ENCODE peak calls at places on chromosomes 12 and 14, in eight cellular contexts. H is A549; O is IMR-90; S is WERI-Rb-1; U is CD8-positive, alpha-beta T cell; X is nephron progenitor cell; J is MM.1S; I is fibroblast of mammary gland. C is an unnamed sample.

GRCh38 chr14:20219033-20219432 is 4.5 kb upstream of the OR11H6 start:
- DNase-seq in I (peak), H (no peak), U (no peak), O (no peak), X (no peak), J (no peak), S (no peak), C (no peak)

GRCh38 chr14:40099316-40099715 is 667.1 kb upstream of the FBXO33 start:
- DNase-seq in J (no peak), O (no peak), X (no peak), H (no peak), I (no peak), U (no peak), S (no peak), C (no peak)

GRCh38 chr14:61811882-61812346 is 49.7 kb downstream of the SNAPC1 start:
- DNase-seq in I (no peak), S (no peak), X (no peak), O (no peak), H (no peak), U (no peak), J (no peak), C (no peak)

GRCh38 chr12:48198619-48198973 is 4.5 kb downstream of the OR10AD1 start:
- DNase-seq in H (no peak), S (no peak), J (no peak), O (no peak), X (peak), I (no peak), U (no peak), C (no peak)

GRCh38 chr14:93269341-93270068 is 62.4 kb downstream of the UBR7 start:
- DNase-seq in X (no peak), H (peak), U (no peak), J (no peak), O (peak), S (no peak), I (peak), C (no peak)

GRCh38 chr14:39762576-39763401 is 330.6 kb upstream of the FBXO33 start:
- DNase-seq in X (no peak), J (peak), H (no peak), O (no peak), S (no peak), I (no peak), U (peak), C (no peak)

GRCh38 chr14:99413172-99413571 is 67.5 kb downstream of the SETD3 start:
- DNase-seq in S (no peak), U (no peak), X (no peak), I (peak), H (no peak), O (no peak), J (no peak), C (no peak)

GRCh38 chr12:8081228-8081920 is 700 bp upstream of the NECAP1 start:
- DNase-seq in I (peak), H (no peak), U (peak), X (no peak), S (no peak), J (peak), O (no peak), C (no peak)

GRCh38 chr12:131415781-131416180 is 295.1 kb upstream of the SFSWAP start:
- DNase-seq in J (no peak), S (peak), I (no peak), H (peak), X (no peak), U (no peak), O (no peak), C (no peak)

DNA sequence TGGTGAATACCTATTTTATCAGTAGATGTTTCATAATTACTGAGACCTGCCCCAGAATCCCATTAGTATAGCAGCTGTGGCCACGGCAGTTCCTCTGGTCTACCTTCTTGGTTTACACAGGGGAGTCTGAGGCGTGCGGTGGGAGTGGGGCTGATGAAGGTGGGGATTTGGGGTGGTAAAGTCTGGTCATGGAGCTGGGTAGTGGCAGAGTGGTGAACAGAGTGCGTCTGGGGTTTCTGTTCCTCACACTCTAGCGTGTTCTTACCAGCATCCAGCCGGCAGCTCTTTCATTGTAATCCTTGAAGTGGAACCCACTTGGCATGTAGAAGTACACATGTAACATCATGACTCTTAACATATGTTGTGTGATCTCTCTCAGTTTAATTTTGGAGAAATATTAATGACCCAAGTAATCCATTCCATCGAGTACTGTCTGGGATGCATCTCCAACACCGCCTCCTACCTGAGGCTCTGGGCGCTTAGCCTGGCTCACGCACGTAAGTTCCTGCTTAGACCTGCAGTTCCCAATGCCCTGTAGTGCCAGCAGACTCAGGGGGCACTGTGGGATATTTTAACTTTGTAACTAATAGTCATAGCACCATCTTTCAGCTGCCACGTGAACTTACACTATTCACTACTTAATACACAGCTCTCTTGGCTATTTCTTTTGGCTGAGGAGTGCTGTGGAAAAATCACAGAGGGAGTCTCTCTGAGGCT is 7.9 kb upstream of the DNAH10 start:
- DNase-seq in H (no peak), U (no peak), I (no peak), J (no peak), X (no peak), S (no peak), O (no peak), C (no peak)
- TF ChIP-seq CTCF in H (no peak), U (no peak), I (no peak), J (no peak), X (no peak), S (no peak), O (no peak), C (no peak)

GRCh38 chr12:121774968-121775474 is 18.5 kb downstream of the RHOF start:
- DNase-seq in I (no peak), U (no peak), J (no peak), O (no peak), S (no peak), X (no peak), H (no peak), C (no peak)

GRCh38 chr12:121773011-121773777 is 20.3 kb downstream of the RHOF start:
- DNase-seq in X (peak), J (peak), S (peak), H (peak), I (peak), O (peak), U (peak), C (peak)

GRCh38 chr12:121778567-121779421 is 14.7 kb downstream of the RHOF start:
- DNase-seq in U (no peak), H (no peak), X (no peak), O (no peak), J (no peak), I (no peak), S (no peak), C (no peak)

GRCh38 chr12:121776190-121777098 is 17.0 kb downstream of the RHOF start:
- DNase-seq in H (peak), I (peak), X (peak), S (peak), J (peak), O (peak), U (peak), C (peak)

GRCh38 chr12:121775501-121775900 is 18.0 kb downstream of the RHOF start:
- DNase-seq in U (no peak), X (no peak), J (no peak), O (no peak), S (no peak), I (no peak), H (no peak), C (no peak)
- TF ChIP-seq CTCF in U (no peak), X (no peak), J (no peak), O (no peak), S (no peak), I (no peak), H (no peak), C (no peak)

GRCh38 chr12:83821967-83822366 is 1090.6 kb downstream of the SLC6A15 start:
- DNase-seq in H (no peak), U (no peak), S (no peak), X (no peak), I (no peak), O (no peak), J (no peak), C (no peak)

GRCh38 chr12:83827193-83827592 is 1085.4 kb downstream of the SLC6A15 start:
- DNase-seq in H (no peak), J (no peak), S (no peak), O (no peak), I (no peak), X (peak), U (no peak), C (no peak)

GRCh38 chr12:83823386-83824045 is 1089.1 kb downstream of the SLC6A15 start:
- DNase-seq in O (no peak), S (peak), U (no peak), I (peak), X (peak), J (peak), H (no peak), C (no peak)

GRCh38 chr12:83826112-83826511 is 1086.5 kb downstream of the SLC6A15 start:
- DNase-seq in J (peak), U (no peak), O (peak), H (no peak), X (peak), I (peak), S (peak), C (no peak)

DNA sequence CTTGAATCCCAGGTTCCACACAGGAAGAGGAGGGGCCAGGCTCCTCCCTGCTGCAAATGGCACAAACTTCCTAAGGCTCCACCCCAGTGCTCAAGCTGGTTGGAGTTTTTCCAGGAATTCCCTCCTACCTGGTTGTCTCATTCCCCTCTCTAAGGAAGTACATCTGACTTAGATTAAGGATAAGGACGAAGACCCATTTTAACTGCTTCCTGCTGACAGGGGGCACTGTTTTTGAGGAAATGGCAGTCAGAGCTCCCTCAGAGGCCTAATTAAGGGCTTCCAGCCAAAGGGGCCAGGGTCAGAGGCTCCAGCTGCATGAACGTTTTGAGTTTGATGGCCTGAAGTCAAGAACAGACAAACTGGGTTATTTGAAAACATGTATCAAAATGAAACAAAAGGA is 1084.7 kb downstream of the SLC6A15 start:
- DNase-seq in S (peak), H (no peak), J (no peak), O (no peak), I (peak), X (peak), U (no peak), C (no peak)
- TF ChIP-seq CTCF in S (peak), H (no peak), J (peak), O (no peak), I (peak), X (no peak), U (no peak), C (no peak)

DNA sequence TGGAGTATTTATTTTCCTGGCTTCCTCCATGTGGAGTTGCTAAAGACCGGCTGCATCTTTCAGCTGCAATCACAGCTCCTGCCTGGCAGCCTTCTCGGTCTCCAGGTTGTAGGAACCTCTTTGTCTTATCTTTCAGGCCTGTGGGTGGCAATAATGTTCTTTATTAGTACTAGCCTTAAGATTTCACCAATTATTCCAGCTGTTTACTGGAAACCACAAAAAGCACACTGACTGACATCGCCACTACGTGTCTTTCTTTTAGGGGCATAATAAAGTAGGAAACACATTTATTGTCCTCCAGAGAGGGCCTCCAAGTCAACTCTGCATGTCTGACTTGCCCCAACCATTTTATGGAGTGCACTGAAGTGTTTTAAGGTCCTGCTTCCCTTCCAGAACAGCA is 1116.5 kb upstream of the TMEM132C start:
- DNase-seq in H (no peak), X (no peak), U (no peak), I (peak), J (no peak), O (no peak), S (no peak), C (no peak)
- TF ChIP-seq CTCF in H (no peak), X (no peak), U (no peak), I (peak), J (no peak), O (no peak), S (no peak), C (no peak)

GRCh38 chr12:64273527-64274403 is 51.7 kb upstream of the KICS2 start:
- DNase-seq in I (peak), U (no peak), S (peak), J (peak), O (no peak), H (peak), X (peak), C (no peak)
- TF ChIP-seq CTCF in I (peak), U (no peak), S (peak), J (peak), O (peak), H (no peak), X (peak), C (no peak)

DNA sequence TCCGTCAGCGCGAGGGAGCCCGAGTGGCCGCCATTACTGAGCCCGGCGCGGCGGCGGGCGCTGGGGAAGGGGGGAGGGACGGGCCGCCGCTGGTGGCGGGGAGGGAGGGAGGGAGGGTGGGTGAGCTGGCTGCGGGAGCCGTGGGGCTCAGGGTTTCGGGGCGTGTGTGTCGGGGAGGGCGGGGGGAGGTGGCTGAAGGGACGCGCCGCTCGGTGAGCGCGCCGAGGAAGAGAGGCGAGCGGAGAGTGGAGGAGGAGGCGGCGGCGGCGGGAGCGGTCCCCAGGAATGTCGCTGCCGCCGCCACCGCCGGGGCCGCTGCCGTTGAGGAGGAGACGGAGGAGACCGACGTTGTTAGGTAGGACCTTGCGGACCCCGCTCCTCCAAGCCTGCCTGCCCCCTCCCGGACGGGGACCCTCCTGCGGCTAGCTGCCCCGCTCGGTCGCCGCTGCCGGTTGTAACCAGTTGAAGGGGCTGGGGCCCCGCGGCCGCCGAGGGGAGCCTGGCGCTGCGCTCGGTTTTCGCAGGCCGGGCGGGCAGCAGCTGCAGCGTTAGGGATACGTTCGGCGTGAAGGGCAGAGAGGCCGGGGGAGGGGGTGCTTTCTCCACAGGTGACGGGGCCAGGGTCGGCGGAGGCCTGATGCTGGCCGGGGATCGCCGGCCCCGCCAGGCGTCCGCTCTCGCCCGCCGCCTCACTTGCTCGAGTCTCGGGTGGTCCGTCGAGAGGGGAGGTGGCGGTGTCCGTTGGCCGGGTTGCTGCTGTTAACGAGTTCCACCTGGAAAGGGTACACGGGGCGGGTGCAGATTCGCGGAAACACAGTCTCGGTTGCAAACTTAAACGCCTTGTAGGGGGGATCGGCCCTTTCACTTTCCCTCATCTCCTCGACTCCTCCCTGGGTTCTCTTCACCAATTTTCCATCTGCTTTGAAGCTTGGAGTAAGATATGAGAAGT is at the start of gene ARHGAP5:
- DNase-seq in J (peak), S (no peak), X (peak), O (peak), H (no peak), U (peak), I (peak), C (peak)
- TF ChIP-seq CTCF in J (no peak), S (peak), X (no peak), O (peak), H (no peak), U (no peak), I (no peak), C (no peak)

GRCh38 chr14:103886304-103887169 is 39.2 kb upstream of the PPP1R13B start:
- DNase-seq in J (no peak), U (no peak), O (no peak), H (no peak), I (peak), S (no peak), X (peak), C (no peak)
- TF ChIP-seq CTCF in J (no peak), U (no peak), O (peak), H (no peak), I (peak), S (no peak), X (peak), C (no peak)

GRCh38 chr12:88328056-88328455 is 185.9 kb downstream of the TMTC3 start:
- DNase-seq in H (no peak), U (no peak), X (no peak), O (no peak), J (no peak), I (no peak), S (no peak), C (no peak)

GRCh38 chr12:88325828-88326214 is 183.7 kb downstream of the TMTC3 start:
- DNase-seq in I (peak), U (no peak), X (no peak), H (no peak), S (no peak), J (no peak), O (peak), C (no peak)

DNA sequence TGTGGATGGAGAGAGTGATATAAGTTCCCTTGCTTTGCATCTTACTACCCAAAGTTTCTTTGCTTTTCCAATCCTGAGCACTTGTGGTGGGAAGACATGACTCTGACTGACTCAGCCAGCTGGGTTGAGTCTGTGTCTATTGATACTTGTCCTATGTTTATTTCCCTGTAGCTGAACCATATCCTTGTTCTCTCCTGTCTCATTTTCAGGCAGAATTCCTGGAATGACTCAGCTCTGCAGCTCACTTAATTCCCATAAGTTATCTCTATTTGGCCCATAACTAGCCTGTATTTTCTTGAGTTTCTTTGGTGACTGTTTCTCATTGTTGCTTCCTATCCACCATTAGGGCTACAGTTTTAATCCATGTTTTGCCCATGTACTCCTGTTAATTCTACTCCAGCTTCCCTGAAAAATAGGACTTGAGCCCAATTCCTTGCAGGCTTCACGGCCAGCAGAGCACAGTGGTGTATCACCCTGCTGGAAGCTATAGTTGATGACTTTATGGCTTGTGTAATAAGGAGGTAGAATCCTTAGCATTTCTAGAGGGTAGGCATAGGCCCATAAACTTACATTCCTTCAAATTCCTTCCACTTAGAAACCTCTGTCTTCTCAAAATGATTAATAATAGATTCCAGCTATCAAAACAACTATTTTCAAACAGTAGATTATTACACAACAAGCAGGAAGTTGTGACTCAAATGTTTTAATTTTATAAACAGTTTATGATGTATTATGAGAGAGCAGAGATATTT is 183.1 kb downstream of the TMTC3 start:
- DNase-seq in X (no peak), S (no peak), H (peak), I (peak), O (peak), J (no peak), U (no peak), C (no peak)
- TF ChIP-seq CTCF in X (no peak), S (no peak), H (peak), I (peak), O (peak), J (no peak), U (no peak), C (no peak)

GRCh38 chr14:37594238-37594915 is 672 bp downstream of the FOXA1 start:
- DNase-seq in U (no peak), O (peak), S (peak), X (peak), H (peak), J (peak), I (peak), C (no peak)
- TF ChIP-seq CTCF in U (no peak), O (peak), S (peak), X (peak), H (peak), J (peak), I (peak), C (no peak)

GRCh38 chr12:28710882-28711281 is 438.2 kb upstream of the FAR2 start:
- DNase-seq in S (no peak), U (no peak), J (no peak), O (peak), H (no peak), X (no peak), I (peak), C (no peak)

GRCh38 chr12:28709996-28710685 is 438.9 kb upstream of the FAR2 start:
- DNase-seq in H (no peak), U (no peak), J (no peak), I (peak), X (no peak), S (no peak), O (peak), C (no peak)

GRCh38 chr12:28711411-28711810 is 437.7 kb upstream of the FAR2 start:
- DNase-seq in U (no peak), X (no peak), S (no peak), I (peak), O (peak), H (no peak), J (no peak), C (no peak)

GRCh38 chr12:28704477-28705169 is 444.5 kb upstream of the FAR2 start:
- DNase-seq in J (no peak), I (no peak), X (no peak), U (no peak), H (no peak), S (no peak), O (peak), C (no peak)

GRCh38 chr12:28708918-28709371 is 440.1 kb upstream of the FAR2 start:
- DNase-seq in O (peak), X (no peak), H (no peak), U (no peak), J (no peak), I (peak), S (no peak), C (no peak)
- TF ChIP-seq CTCF in O (no peak), X (no peak), H (no peak), U (no peak), J (no peak), I (no peak), S (no peak), C (no peak)

C was measured in activated B cell treated with CpG ODN at 0.5 μM for 24 hours.